ENCODE peak calls at places on chromosomes 12 and 14, in nine cellular contexts. P, E, L, X, A, I, H, R and K are unnamed samples.

GRCh38 chr14:24774167-24774915 is 140.4 kb upstream of the GZMB start:
- DNase-seq in P (no peak), R (no peak), L (no peak), A (no peak), X (peak; percentile 9), H (no peak), I (no peak), E (no peak), K (no peak)

GRCh38 chr14:95274874-95275273 is 44.8 kb downstream of the CLMN start:
- DNase-seq in E (no peak), L (no peak), A (no peak), H (no peak), X (no peak), P (no peak), I (no peak), R (no peak), K (no peak)

GRCh38 chr12:67650127-67650495 is 1.6 kb downstream of the DYRK2 start:
- DNase-seq in A (no peak), R (no peak), P (no peak), H (peak; percentile 61), I (peak; percentile 20), X (no peak), L (no peak), E (no peak), K (no peak)

GRCh38 chr12:96274331-96274730 is 80.2 kb downstream of the ELK3 start:
- DNase-seq in A (no peak), H (no peak), E (no peak), R (no peak), X (no peak), L (no peak), I (no peak), P (no peak), K (no peak)

GRCh38 chr12:115850924-115851323 is 426.6 kb downstream of the MED13L start:
- DNase-seq in I (no peak), X (no peak), L (no peak), P (no peak), A (no peak), H (no peak), R (no peak), E (no peak), K (no peak)

GRCh38 chr14:100081997-100082625 is 16.9 kb downstream of the EVL start:
- DNase-seq in H (no peak), X (no peak), P (peak; percentile 53), L (no peak), I (no peak), R (no peak), A (no peak), E (no peak), K (no peak)

GRCh38 chr12:89236237-89236636 is 116.1 kb downstream of the DUSP6 start:
- DNase-seq in E (no peak), L (no peak), R (no peak), A (no peak), H (no peak), X (no peak), P (no peak), I (no peak), K (no peak)

GRCh38 chr12:5798242-5799015 is 146.6 kb downstream of the ANO2 start:
- DNase-seq in X (no peak), I (no peak), H (no peak), R (no peak), E (no peak), L (no peak), A (no peak), P (no peak), K (no peak)

GRCh38 chr12:78568326-78569020 is 296.1 kb upstream of the SYT1 start:
- DNase-seq in P (no peak), X (no peak), A (no peak), H (no peak), E (no peak), I (no peak), R (no peak), L (no peak), K (no peak)

GRCh38 chr14:90111895-90112534 is 50.2 kb downstream of the KCNK13 start:
- DNase-seq in X (no peak), L (no peak), H (no peak), E (no peak), A (no peak), R (no peak), I (no peak), P (no peak), K (no peak)

GRCh38 chr12:6869049-6870021 is 2.0 kb downstream of the TPI1 start:
- DNase-seq in E (peak; percentile 96), R (no peak), I (peak; percentile 70), X (peak; percentile 93), L (peak; percentile 73), P (peak; percentile 80), A (peak; percentile 97), H (peak; percentile 91), K (peak; percentile 76)

DNA sequence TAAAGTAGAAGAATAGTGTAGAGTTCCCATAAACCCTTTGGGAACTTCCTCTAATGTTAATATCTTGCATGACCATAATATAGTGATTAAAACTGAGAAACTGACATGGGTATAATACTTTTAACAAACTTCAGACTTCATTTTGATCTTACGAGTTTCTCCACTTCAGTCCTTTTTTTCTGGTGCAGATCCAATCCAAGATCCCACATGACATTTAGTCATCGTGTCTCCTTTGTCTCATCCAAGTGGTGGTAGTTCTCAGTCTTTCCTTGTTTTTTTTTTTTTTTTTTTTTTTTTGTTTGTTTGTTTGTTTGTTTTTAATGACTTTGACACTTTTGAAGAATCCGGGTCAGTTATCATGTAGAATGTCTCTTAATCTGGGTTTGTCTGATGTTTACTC is 179.2 kb downstream of the CACNA1C start:
- DNase-seq in R (no peak), E (no peak), A (no peak), X (no peak), I (no peak), H (no peak), P (no peak), L (no peak), K (no peak)
- H3K4me3 ChIP-seq in R (no peak overlapping the region), E (no peak overlapping the region), A (no peak overlapping the region), X (no peak overlapping the region), I (no peak overlapping the region), H (no peak overlapping the region), P (no peak overlapping the region), L (no peak overlapping the region), K (no peak overlapping the region)

DNA sequence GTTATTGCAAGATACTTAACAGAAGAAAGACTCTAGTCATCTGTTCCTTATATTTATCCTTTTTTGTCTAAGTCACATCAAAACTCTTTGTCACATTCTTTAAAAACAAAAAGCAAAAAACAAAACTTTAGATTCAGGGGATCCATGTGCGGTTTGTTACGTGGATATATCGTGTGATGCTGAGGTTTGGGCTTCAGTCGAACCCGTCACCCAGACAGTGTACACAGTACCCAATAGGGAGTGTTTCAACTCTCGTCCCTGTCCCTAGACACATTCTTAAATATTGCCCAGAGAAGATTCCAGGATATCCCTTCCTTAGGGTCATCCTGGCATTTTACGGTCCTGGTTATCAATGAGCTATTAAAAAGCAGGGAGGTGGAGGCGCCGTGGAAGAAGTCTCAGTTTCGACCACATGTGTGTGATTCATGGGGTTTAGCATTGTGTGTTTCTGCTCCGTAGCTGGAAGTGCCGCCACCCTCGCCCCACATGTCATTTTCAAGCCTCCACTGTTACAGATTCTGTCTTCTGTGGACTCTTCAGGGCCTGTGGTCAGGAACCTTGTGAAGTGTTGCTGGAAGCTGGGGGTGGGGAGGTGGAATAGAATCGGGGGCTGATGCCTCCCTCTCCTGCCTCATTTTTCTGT is 19.9 kb downstream of the CCND2 start:
- DNase-seq in R (no peak), P (no peak), L (no peak), H (no peak), A (no peak), I (no peak), E (no peak), X (no peak), K (no peak)
- H3K4me3 ChIP-seq in R (no peak overlapping the region), P (no peak overlapping the region), L (no peak overlapping the region), H (no peak overlapping the region), A (no peak overlapping the region), I (no peak overlapping the region), E (no peak overlapping the region), X (no peak overlapping the region), K (no peak overlapping the region)

DNA sequence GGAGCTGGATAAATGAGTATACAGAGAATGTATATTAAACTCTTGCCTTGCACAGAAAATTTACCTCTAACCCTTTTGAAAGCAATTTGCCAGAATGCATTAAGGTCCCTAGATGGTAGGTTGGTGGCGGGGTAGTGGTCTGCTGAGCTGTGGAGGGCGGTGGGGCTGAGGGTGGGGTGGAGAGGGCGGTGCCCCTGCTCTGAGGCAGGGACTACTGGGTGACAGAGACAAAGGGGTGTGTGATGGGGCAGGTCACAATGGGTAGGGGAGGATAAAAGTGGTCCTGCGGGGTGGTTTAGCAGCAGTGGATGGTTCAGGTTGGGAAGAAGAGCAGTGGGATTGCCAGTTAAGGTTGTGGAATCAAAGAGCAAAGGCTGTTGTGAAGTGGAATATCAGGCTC is at the start of gene GARIN6:
- DNase-seq in L (no peak), R (no peak), P (no peak), X (no peak), H (no peak), E (no peak), I (no peak), A (no peak), K (no peak)
- H3K4me3 ChIP-seq in L (no peak within 1 kb of the TSS), R (no peak within 1 kb of the TSS), P (no peak within 1 kb of the TSS), X (no peak within 1 kb of the TSS), H (no peak within 1 kb of the TSS), E (no peak within 1 kb of the TSS), I (no peak within 1 kb of the TSS), A (no peak within 1 kb of the TSS), K (no peak within 1 kb of the TSS)

DNA sequence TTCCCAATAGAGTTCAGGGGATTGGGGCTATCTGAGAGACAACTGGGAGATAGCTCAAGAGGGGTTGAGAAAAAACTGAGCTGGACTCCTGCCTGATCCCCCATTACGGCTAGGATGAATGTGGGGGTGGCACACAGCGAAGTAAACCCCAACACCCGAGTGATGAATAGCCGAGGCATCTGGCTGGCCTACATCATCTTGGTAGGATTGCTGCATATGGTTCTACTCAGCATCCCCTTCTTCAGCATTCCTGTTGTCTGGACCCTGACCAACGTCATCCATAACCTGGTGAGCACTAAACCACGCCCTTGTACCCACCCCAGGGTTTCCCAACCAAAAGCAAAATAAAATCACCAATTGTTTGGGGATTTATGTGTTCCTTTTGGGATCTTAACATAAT is 1.0 kb downstream of the ORMDL2 start:
- DNase-seq in L (no peak), E (no peak), R (no peak), H (no peak), P (no peak), A (no peak), X (no peak), I (no peak), K (no peak)
- H3K4me3 ChIP-seq in L (no peak overlapping the region), E (peak overlapping the region; percentile 82), R (peak overlapping the region; percentile 96), H (no peak overlapping the region), P (peak overlapping the region; percentile 74), A (no peak overlapping the region), X (peak overlapping the region; percentile 43), I (no peak overlapping the region), K (peak overlapping the region; percentile 100)